ENCODE peak calls at places on chromosomes 12 and 14, in nine cellular contexts. Z is body of pancreas; N is central memory CD8-positive, alpha-beta T cell; H is neuronal stem cell; J is HS-5; A is tibial nerve; R is IMR-90; C is AG09319; F is T follicular helper cell. S is an unnamed sample.

GRCh38 chr12:29216797-29217583 is 67.9 kb downstream of the FAR2 start:
- DNase-seq in Z (no peak), N (no peak), H (no peak), J (no peak), A (no peak), R (no peak), C (no peak), F (no peak), S (no peak)

GRCh38 chr12:5032821-5033220 is 10.9 kb upstream of the KCNA5 start:
- DNase-seq in Z (no peak), N (no peak), H (no peak), J (no peak), A (no peak), R (no peak), C (no peak), F (no peak), S (no peak)

GRCh38 chr12:4268549-4269181 is 4.9 kb upstream of the CCND2 start:
- DNase-seq in Z (no peak), N (peak), H (no peak), J (no peak), A (no peak), R (no peak), C (no peak), F (no peak), S (no peak)

GRCh38 chr14:105496831-105497591 is 6.0 kb downstream of the TEDC1 start:
- DNase-seq in Z (no peak), N (no peak), H (no peak), J (no peak), A (no peak), R (no peak), C (no peak), F (no peak), S (no peak)

GRCh38 chr14:93715279-93715927 is 72.9 kb downstream of the PRIMA1 start:
- DNase-seq in Z (no peak), N (no peak), H (no peak), J (no peak), A (no peak), R (no peak), C (no peak), F (no peak), S (no peak)

GRCh38 chr14:58133739-58134138 is 18.3 kb downstream of the ARMH4 start:
- DNase-seq in Z (no peak), N (no peak), H (no peak), J (peak), A (no peak), R (peak), C (no peak), F (no peak), S (peak)

GRCh38 chr12:5516781-5517180 is 84.9 kb downstream of the NTF3 start:
- DNase-seq in Z (no peak), N (no peak), H (no peak), J (no peak), A (no peak), R (no peak), C (no peak), F (no peak), S (no peak)

GRCh38 chr14:52068741-52069616 is at the start of gene NID2:
- DNase-seq in Z (peak), N (peak), H (peak), J (no peak), A (peak), R (peak), C (peak), F (no peak), S (no peak)

GRCh38 chr14:71094722-71095121 is 187.5 kb downstream of the PCNX1 start:
- DNase-seq in Z (no peak), N (no peak), H (no peak), J (no peak), A (no peak), R (no peak), C (no peak), F (no peak), S (no peak)

GRCh38 chr14:100739306-100739705 is 12.6 kb downstream of the DLK1 start:
- DNase-seq in Z (no peak), N (no peak), H (no peak), J (no peak), A (no peak), R (no peak), C (no peak), F (no peak), S (no peak)

GRCh38 chr12:92029136-92029535 is 116.5 kb downstream of the BTG1 start:
- DNase-seq in Z (no peak), N (no peak), H (no peak), J (no peak), A (no peak), R (no peak), C (no peak), F (no peak), S (no peak)

GRCh38 chr12:19048943-19049342 is 80.6 kb upstream of the PLEKHA5 start:
- DNase-seq in Z (no peak), N (no peak), H (no peak), J (no peak), A (no peak), R (no peak), C (no peak), F (no peak), S (no peak)

GRCh38 chr12:92208613-92209121 is 63.0 kb upstream of the BTG1 start:
- DNase-seq in Z (no peak), N (peak), H (no peak), J (no peak), A (peak), R (peak), C (no peak), F (no peak), S (peak)

GRCh38 chr12:28108599-28108998 is 81.7 kb upstream of the CCDC91 start:
- DNase-seq in Z (no peak), N (no peak), H (no peak), J (no peak), A (no peak), R (no peak), C (no peak), F (no peak), S (no peak)

GRCh38 chr12:31603546-31604009 is 12.6 kb upstream of the DENND5B start:
- DNase-seq in Z (no peak), N (no peak), H (no peak), J (no peak), A (no peak), R (no peak), C (no peak), F (no peak), S (no peak)

GRCh38 chr12:8819676-8819980 is 2.8 kb upstream of the A2ML1 start:
- DNase-seq in Z (no peak), N (no peak), H (no peak), J (no peak), A (no peak), R (peak), C (no peak), F (no peak), S (no peak)

S was measured in epithelial cell of proximal tubule.